ENCODE peak calls at places on chromosomes 7 and 10, in seven cellular contexts. S is K562, F is SK-N-SH, L is HCT116, M is HepG2, Z is H1, W is GM12878. B is an unnamed sample.
A peak's percentile ranks its signal among the peaks of the same experiment; 100 is the strongest.

GRCh38 chr7:131249483-131249882 is 78.2 kb upstream of the MKLN1 start:
- DNase-seq in Z (no peak), L (no peak), M (no peak), S (no peak), F (no peak), W (no peak), B (no peak)

GRCh38 chr10:60167056-60167455 is 222.6 kb downstream of the ANK3 start:
- DNase-seq in L (no peak), F (no peak), M (no peak), Z (no peak), W (no peak), S (no peak), B (no peak)

GRCh38 chr10:119161680-119162079 is 3.8 kb downstream of the SFXN4 start:
- DNase-seq in M (no peak), S (peak; percentile 85), Z (no peak), W (no peak), L (no peak), F (no peak), B (no peak)

GRCh38 chr7:20665096-20665495 is 49.6 kb downstream of the ABCB5 start:
- DNase-seq in M (no peak), W (no peak), F (no peak), S (no peak), Z (no peak), L (no peak), B (no peak)

GRCh38 chr7:143988986-143989745 is 11.0 kb upstream of the OR6B1 start:
- DNase-seq in S (peak; percentile 79), F (no peak), Z (no peak), L (no peak), M (no peak), W (no peak), B (no peak)

GRCh38 chr10:6069101-6069931 is 7.1 kb upstream of the IL2RA start:
- DNase-seq in M (no peak), S (no peak), F (no peak), Z (no peak), W (no peak), L (no peak), B (no peak)

GRCh38 chr7:81883801-81884393 is 114.0 kb upstream of the HGF start:
- DNase-seq in F (no peak), S (no peak), W (peak; percentile 45), Z (no peak), L (no peak), M (no peak), B (no peak)

GRCh38 chr7:156816943-156817572 is 75.9 kb downstream of the LMBR1 start:
- DNase-seq in S (peak; percentile 25), M (peak; percentile 10), L (no peak), F (peak; percentile 44), Z (no peak), W (no peak), B (no peak)

GRCh38 chr7:123961731-123962130 is 36.7 kb downstream of the SPAM1 start:
- DNase-seq in L (no peak), Z (no peak), S (no peak), W (no peak), M (no peak), F (no peak), B (no peak)

GRCh38 chr7:140562921-140563600 is 77.6 kb downstream of the DENND2A start:
- DNase-seq in L (no peak), Z (no peak), S (no peak), W (no peak), F (no peak), M (no peak), B (peak; percentile 27)

GRCh38 chr7:66297579-66297978 is 92.4 kb downstream of the TPST1 start:
- DNase-seq in L (no peak), Z (no peak), W (no peak), F (no peak), S (no peak), M (no peak), B (no peak)

GRCh38 chr7:158097511-158098124 is 490.0 kb downstream of the PTPRN2 start:
- DNase-seq in M (no peak), S (no peak), W (no peak), Z (no peak), F (peak; percentile 58), L (no peak), B (no peak)

GRCh38 chr10:110568055-110568735 is 700 bp downstream of the SMC3 start:
- DNase-seq in L (no peak), Z (no peak), S (peak; percentile 58), F (no peak), W (no peak), M (peak; percentile 21), B (no peak)

GRCh38 chr10:100038561-100039071 is 28.9 kb upstream of the DNMBP start:
- DNase-seq in L (no peak), M (peak; percentile 77), F (no peak), Z (no peak), W (no peak), S (no peak), B (no peak)

GRCh38 chr7:6643915-6644625 is 7.0 kb downstream of the ZNF316 start:
- DNase-seq in M (no peak), L (no peak), W (no peak), Z (no peak), S (no peak), F (no peak), B (no peak)

GRCh38 chr7:30914611-30915601 is 3.3 kb downstream of the AQP1 start:
- DNase-seq in W (no peak), L (peak; percentile 21), M (no peak), F (peak; percentile 87), S (peak; percentile 94), Z (no peak), B (no peak)

GRCh38 chr7:43004076-43004475 is 71.9 kb downstream of the MRPL32 start:
- DNase-seq in M (no peak), S (peak; percentile 64), F (no peak), L (no peak), Z (no peak), W (no peak), B (no peak)

GRCh38 chr7:87219545-87220025 is at the start of gene TMEM243:
- DNase-seq in F (peak; percentile 88), L (no peak), M (peak; percentile 31), W (peak; percentile 45), Z (no peak), S (peak; percentile 73), B (no peak)

GRCh38 chr10:3963191-3963673 is 178.2 kb upstream of the KLF6 start:
- DNase-seq in W (no peak), Z (no peak), F (no peak), S (no peak), M (no peak), L (no peak), B (no peak)

GRCh38 chr7:37035631-37036030 is 311.3 kb upstream of the AOAH start:
- DNase-seq in F (no peak), L (no peak), M (no peak), W (no peak), S (no peak), Z (no peak), B (no peak)

GRCh38 chr7:86939197-86939814 is 120.1 kb downstream of the ELAPOR2 start:
- DNase-seq in M (peak; percentile 67), F (peak; percentile 36), W (peak; percentile 40), L (peak; percentile 68), S (peak; percentile 82), Z (no peak), B (peak; percentile 50)

GRCh38 chr7:105787071-105787470 is 89.3 kb downstream of the ATXN7L1 start:
- DNase-seq in M (no peak), F (no peak), S (no peak), Z (no peak), L (no peak), W (no peak), B (no peak)

GRCh38 chr10:17409170-17409733 is 45.1 kb downstream of the ST8SIA6 start:
- DNase-seq in M (peak; percentile 12), F (no peak), L (no peak), S (peak; percentile 62), W (no peak), Z (no peak), B (no peak)

GRCh38 chr7:102451371-102452054 is 13.2 kb downstream of the ALKBH4 start:
- DNase-seq in W (no peak), Z (no peak), F (peak; percentile 99), M (peak; percentile 67), L (no peak), S (peak; percentile 83), B (no peak)

GRCh38 chr7:5596896-5597246 is 173.2 kb upstream of the TNRC18 start:
- DNase-seq in M (no peak), F (no peak), L (no peak), W (no peak), Z (no peak), S (no peak), B (no peak)
- TF ChIP-seq YY1 in M (no peak), F (no peak), L (no peak), W (no peak), Z (no peak), S (no peak), B (no peak)

GRCh38 chr10:80199828-80200227 is 5.5 kb downstream of the ANXA11 start:
- DNase-seq in M (no peak), F (no peak), S (no peak), L (no peak), W (no peak), Z (no peak), B (no peak)
- H3K4me1 ChIP-seq in M (peaks cover 68% of the 10 kb centered on the region), F (peaks cover 31% of the 10 kb centered on the region), S (peaks cover 45% of the 10 kb centered on the region), L (peaks cover 77% of the 10 kb centered on the region), W (peaks cover 23% of the 10 kb centered on the region), Z (peaks cover 7% of the 10 kb centered on the region), B (peaks cover 13% of the 10 kb centered on the region)

GRCh38 chr7:94178247-94178646 is 174.1 kb upstream of the BET1 start:
- DNase-seq in W (peak; percentile 75), S (no peak), F (no peak), Z (no peak), L (no peak), M (no peak), B (no peak)
- H3K9ac ChIP-seq in W (no peak overlapping the region), S (no peak overlapping the region), F (no peak overlapping the region), Z (no peak overlapping the region), L (no peak overlapping the region), M (no peak overlapping the region), B (no peak overlapping the region)

GRCh38 chr7:2170576-2171521 is 61.9 kb downstream of the MAD1L1 start:
- DNase-seq in W (no peak), F (peak; percentile 36), Z (no peak), M (peak; percentile 65), L (no peak), S (no peak), B (no peak)

GRCh38 chr7:2171855-2172254 is 60.9 kb downstream of the MAD1L1 start:
- DNase-seq in F (peak; percentile 40), Z (no peak), W (no peak), L (no peak), M (no peak), S (no peak), B (no peak)

GRCh38 chr7:2169923-2170575 is 62.7 kb downstream of the MAD1L1 start:
- DNase-seq in L (no peak), Z (no peak), W (no peak), M (no peak), S (no peak), F (peak; percentile 71), B (no peak)

GRCh38 chr7:2173184-2173827 is 59.4 kb downstream of the MAD1L1 start:
- DNase-seq in Z (no peak), M (no peak), W (no peak), S (no peak), F (peak; percentile 32), L (no peak), B (no peak)

GRCh38 chr7:2172311-2173183 is 60.2 kb downstream of the MAD1L1 start:
- DNase-seq in W (no peak), L (no peak), M (peak; percentile 76), S (no peak), F (peak; percentile 39), Z (no peak), B (no peak)
- TF ChIP-seq YY1 in W (no peak), L (no peak), M (no peak), S (no peak), F (no peak), Z (no peak), B (no peak)

B was measured in NT2/D1.